ENCODE peak calls at places on chromosomes 7 and 10, in six cellular contexts. G is breast epithelium, Q is HL-60, F is upper lobe of right lung, B is iPS DF 6.9, I is H7. O is an unnamed sample.

GRCh38 chr7:2417981-2418481 is 14.6 kb downstream of the CHST12 start:
- DNase-seq in G (no peak), Q (no peak), F (no peak), B (no peak), I (no peak), O (no peak)

GRCh38 chr7:100441641-100442535 is 5.6 kb upstream of the PPP1R35 start:
- DNase-seq in G (no peak), Q (no peak), F (peak; percentile 45), B (no peak), I (no peak), O (peak; percentile 19)

GRCh38 chr10:29634764-29635625 is at the start of gene SVIL:
- DNase-seq in G (peak; percentile 76), Q (no peak), F (peak; percentile 70), B (no peak), I (no peak), O (no peak)

GRCh38 chr7:23654508-23654907 is 25.5 kb upstream of the FAM221A start:
- DNase-seq in G (no peak), Q (no peak), F (no peak), B (peak; percentile 39), I (peak; percentile 63), O (peak; percentile 13)

GRCh38 chr10:26555719-26556368 is 117.7 kb downstream of the APBB1IP start:
- DNase-seq in G (peak; percentile 59), Q (peak; percentile 52), F (no peak), B (no peak), I (no peak), O (no peak)

GRCh38 chr10:15433850-15434537 is 62.9 kb upstream of the FAM171A1 start:
- DNase-seq in G (no peak), Q (no peak), F (no peak), B (peak; percentile 41), I (peak; percentile 52), O (no peak)

GRCh38 chr10:18060217-18060616 is 80.0 kb upstream of the CACNB2 start:
- DNase-seq in G (no peak), Q (no peak), F (no peak), B (no peak), I (no peak), O (no peak)

GRCh38 chr10:110802551-110803238 is 69.0 kb upstream of the PDCD4 start:
- DNase-seq in G (peak; percentile 85), Q (no peak), F (peak; percentile 86), B (no peak), I (no peak), O (peak; percentile 74)

GRCh38 chr7:36216063-36216684 is 63.1 kb downstream of the EEPD1 start:
- DNase-seq in G (no peak), Q (no peak), F (no peak), B (no peak), I (no peak), O (no peak)

GRCh38 chr10:110056822-110057221 is 49.0 kb downstream of the ADD3 start:
- DNase-seq in G (no peak), Q (no peak), F (no peak), B (no peak), I (no peak), O (no peak)

GRCh38 chr7:117711556-117711955 is 161.7 kb downstream of the CTTNBP2 start:
- DNase-seq in G (no peak), Q (no peak), F (no peak), B (no peak), I (no peak), O (no peak)

GRCh38 chr10:50988792-50989191 is 85.5 kb upstream of the PRKG1 start:
- DNase-seq in G (no peak), Q (no peak), F (no peak), B (no peak), I (no peak), O (no peak)

GRCh38 chr10:69446229-69446628 is 5.0 kb upstream of the TSPAN15 start:
- DNase-seq in G (no peak), Q (no peak), F (peak; percentile 19), B (no peak), I (no peak), O (no peak)

GRCh38 chr7:44973610-44974401 is 5.0 kb downstream of the MYO1G start:
- DNase-seq in G (no peak), Q (no peak), F (peak; percentile 80), B (no peak), I (peak; percentile 65), O (no peak)

GRCh38 chr10:13970231-13970966 is 360.3 kb downstream of the FRMD4A start:
- DNase-seq in G (no peak), Q (no peak), F (no peak), B (no peak), I (peak; percentile 65), O (no peak)

GRCh38 chr7:155533827-155534690 is 12.3 kb downstream of the CNPY1 start:
- DNase-seq in G (no peak), Q (no peak), F (peak; percentile 57), B (peak; percentile 41), I (peak; percentile 98), O (peak; percentile 60)

GRCh38 chr7:95915731-95916130 is 143.4 kb downstream of the DYNC1I1 start:
- DNase-seq in G (no peak), Q (no peak), F (no peak), B (no peak), I (no peak), O (no peak)

GRCh38 chr10:50739618-50740350 is at the start of gene ASAH2B:
- DNase-seq in G (peak; percentile 53), Q (no peak), F (peak; percentile 89), B (peak; percentile 41), I (peak; percentile 75), O (peak; percentile 79)

GRCh38 chr10:62632071-62632809 is 172.3 kb upstream of the ADO start:
- DNase-seq in G (no peak), Q (peak; percentile 68), F (peak; percentile 75), B (no peak), I (no peak), O (no peak)

DNA sequence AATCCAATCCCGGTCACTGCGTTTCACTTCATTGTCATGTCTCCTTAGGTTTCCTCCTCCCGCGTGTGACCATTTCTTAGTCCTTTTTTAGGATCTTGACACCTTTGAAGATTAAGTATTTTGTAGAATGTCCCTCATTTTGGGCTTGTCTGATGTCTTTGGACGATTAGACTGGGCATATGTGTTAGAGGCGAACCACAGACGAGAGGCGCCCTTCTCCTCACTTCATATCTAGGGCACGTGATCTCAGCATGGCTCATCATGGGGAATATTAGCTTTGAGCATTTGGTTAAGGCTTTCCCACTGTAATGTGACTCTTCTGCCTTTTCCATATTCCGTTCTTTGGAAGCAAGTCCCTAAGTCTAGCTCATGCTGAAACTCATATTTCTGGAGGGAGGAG is 59.0 kb downstream of the KCNH2 start:
- DNase-seq in G (no peak), Q (no peak), F (no peak), B (no peak), I (no peak), O (no peak)
- H3K27me3 ChIP-seq in G (no peaks in the 10 kb centered on the region), Q (no peaks in the 10 kb centered on the region), F (no peaks in the 10 kb centered on the region), B (no peaks in the 10 kb centered on the region), I (no peaks in the 10 kb centered on the region), O (no peaks in the 10 kb centered on the region)

GRCh38 chr7:148964510-148965267 is 63.6 kb downstream of the PDIA4 start:
- DNase-seq in G (no peak), Q (no peak), F (no peak), B (no peak), I (no peak), O (no peak)
- H3K27me3 ChIP-seq in G (no peaks in the 10 kb centered on the region), Q (no peaks in the 10 kb centered on the region), F (no peaks in the 10 kb centered on the region), B (no peaks in the 10 kb centered on the region), I (no peaks in the 10 kb centered on the region), O (no peaks in the 10 kb centered on the region)

GRCh38 chr10:90856261-90856660 is 1.6 kb downstream of the HTR7 start:
- DNase-seq in G (no peak), Q (no peak), F (no peak), B (no peak), I (peak; percentile 21), O (no peak)
- H3K27me3 ChIP-seq in G (peaks cover 37% of the 10 kb centered on the region), Q (peaks cover 35% of the 10 kb centered on the region), F (peaks cover 61% of the 10 kb centered on the region), B (peaks cover 10% of the 10 kb centered on the region), I (peaks cover 24% of the 10 kb centered on the region), O (peaks cover 27% of the 10 kb centered on the region)

GRCh38 chr7:43823941-43824340 is 45.4 kb downstream of the MRPS24 start:
- DNase-seq in G (no peak), Q (no peak), F (no peak), B (no peak), I (no peak), O (no peak)
- H3K27me3 ChIP-seq in G (no peaks in the 10 kb centered on the region), Q (no peaks in the 10 kb centered on the region), F (peaks cover 7% of the 10 kb centered on the region), B (no peaks in the 10 kb centered on the region), I (no peaks in the 10 kb centered on the region), O (no peaks in the 10 kb centered on the region)

GRCh38 chr7:38123494-38123893 is 54.6 kb upstream of the STARD3NL start:
- DNase-seq in G (no peak), Q (no peak), F (no peak), B (no peak), I (no peak), O (no peak)

GRCh38 chr7:38120076-38120475 is 58.0 kb upstream of the STARD3NL start:
- DNase-seq in G (no peak), Q (no peak), F (no peak), B (no peak), I (no peak), O (no peak)
- H3K27me3 ChIP-seq in G (no peaks in the 10 kb centered on the region), Q (no peaks in the 10 kb centered on the region), F (no peaks in the 10 kb centered on the region), B (no peaks in the 10 kb centered on the region), I (no peaks in the 10 kb centered on the region), O (no peaks in the 10 kb centered on the region)

DNA sequence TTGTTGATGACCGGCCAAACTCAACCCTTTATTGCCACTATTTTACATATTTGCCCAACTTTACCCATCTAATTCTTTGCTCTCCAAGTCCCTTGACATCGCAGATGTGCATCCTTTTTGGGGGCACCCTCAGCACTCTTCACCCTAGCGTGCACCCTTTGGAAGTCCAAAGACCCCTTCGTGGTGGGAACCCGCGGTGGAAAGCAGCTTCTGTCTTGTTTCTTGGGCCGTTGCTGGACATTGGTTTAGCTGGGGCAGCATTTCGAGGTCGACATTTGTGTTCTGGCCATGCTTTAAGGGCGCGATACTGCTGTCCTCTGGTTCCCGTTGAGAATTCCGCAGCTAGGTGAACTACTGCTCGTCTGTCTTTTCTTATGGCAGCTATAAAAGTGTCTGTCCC is 326 bp upstream of the PAPOLB start:
- DNase-seq in G (no peak), Q (no peak), F (no peak), B (no peak), I (no peak), O (no peak)
- H3K27me3 ChIP-seq in G (peaks cover 16% of the 10 kb centered on the region), Q (peaks cover 26% of the 10 kb centered on the region), F (peaks cover 11% of the 10 kb centered on the region), B (no peaks in the 10 kb centered on the region), I (no peaks in the 10 kb centered on the region), O (no peaks in the 10 kb centered on the region)

GRCh38 chr10:21750424-21750823 is 216.4 kb downstream of the MLLT10 start:
- DNase-seq in G (no peak), Q (no peak), F (no peak), B (no peak), I (peak; percentile 62), O (no peak)
- H3K27me3 ChIP-seq in G (no peaks in the 10 kb centered on the region), Q (no peaks in the 10 kb centered on the region), F (no peaks in the 10 kb centered on the region), B (no peaks in the 10 kb centered on the region), I (no peaks in the 10 kb centered on the region), O (no peaks in the 10 kb centered on the region)

GRCh38 chr10:49388161-49388560 is 7.7 kb downstream of the DRGX start:
- DNase-seq in G (no peak), Q (no peak), F (no peak), B (no peak), I (no peak), O (no peak)

GRCh38 chr10:49387029-49387428 is 8.9 kb downstream of the DRGX start:
- DNase-seq in G (no peak), Q (no peak), F (no peak), B (no peak), I (no peak), O (no peak)

GRCh38 chr10:49393301-49393700 is 2.6 kb downstream of the DRGX start:
- DNase-seq in G (no peak), Q (no peak), F (no peak), B (no peak), I (no peak), O (no peak)

GRCh38 chr10:49385939-49386922 is 9.7 kb downstream of the DRGX start:
- DNase-seq in G (no peak), Q (no peak), F (no peak), B (no peak), I (no peak), O (no peak)

GRCh38 chr10:49389331-49389920 is 6.5 kb downstream of the DRGX start:
- DNase-seq in G (no peak), Q (no peak), F (no peak), B (no peak), I (no peak), O (no peak)
- H3K27me3 ChIP-seq in G (peaks cover 49% of the 10 kb centered on the region), Q (peaks cover 14% of the 10 kb centered on the region), F (peaks cover 44% of the 10 kb centered on the region), B (peaks cover 9% of the 10 kb centered on the region), I (peaks cover 29% of the 10 kb centered on the region), O (peaks cover 47% of the 10 kb centered on the region)